ENCODE peak calls at places on chromosome 6, in seven cellular contexts. I is astrocyte, R is midbrain, K is neural crest cell, E is T47D, N is tibial nerve, C is GM13977. A is an unnamed sample.

GRCh38 chr6:32522302-32523047 is 7.6 kb downstream of the HLA-DRB5 start:
- DNase-seq in I (no peak), R (no peak), K (no peak), E (no peak), N (no peak), C (no peak), A (no peak)

GRCh38 chr6:132937466-132937906 is 123.1 kb downstream of the RPS12 start:
- DNase-seq in I (peak), R (peak), K (peak), E (peak), N (no peak), C (peak), A (peak)

GRCh38 chr6:17995414-17995813 is 8.0 kb upstream of the KIF13A start:
- DNase-seq in I (no peak), R (no peak), K (no peak), E (no peak), N (no peak), C (no peak), A (no peak)

GRCh38 chr6:33869826-33870423 is 66.1 kb upstream of the MLN start:
- DNase-seq in I (no peak), R (no peak), K (no peak), E (no peak), N (no peak), C (no peak), A (no peak)

GRCh38 chr6:163496205-163496604 is 81.7 kb downstream of the QKI start:
- DNase-seq in I (no peak), R (no peak), K (no peak), E (no peak), N (no peak), C (no peak), A (no peak)

GRCh38 chr6:21529431-21529830 is 64.1 kb upstream of the SOX4 start:
- DNase-seq in I (no peak), R (no peak), K (no peak), E (no peak), N (no peak), C (no peak), A (no peak)

GRCh38 chr6:67766061-67766460 is 869.0 kb upstream of the ADGRB3 start:
- DNase-seq in I (peak), R (no peak), K (no peak), E (no peak), N (no peak), C (no peak), A (no peak)

GRCh38 chr6:127403636-127404035 is 55.6 kb downstream of the KIAA0408 start:
- DNase-seq in I (no peak), R (no peak), K (no peak), E (no peak), N (no peak), C (peak), A (no peak)

GRCh38 chr6:1325471-1326309 is 13.8 kb downstream of the FOXQ1 start:
- DNase-seq in I (peak), R (no peak), K (no peak), E (no peak), N (no peak), C (no peak), A (no peak)

GRCh38 chr6:84278311-84278710 is 50.9 kb upstream of the CEP162 start:
- DNase-seq in I (no peak), R (no peak), K (no peak), E (no peak), N (no peak), C (no peak), A (no peak)

GRCh38 chr6:115986026-115986425 is 74.7 kb downstream of the FRK start:
- DNase-seq in I (no peak), R (no peak), K (no peak), E (no peak), N (no peak), C (no peak), A (no peak)

GRCh38 chr6:51118754-51119153 is 300.1 kb downstream of the TFAP2B start:
- DNase-seq in I (no peak), R (no peak), K (no peak), E (peak), N (no peak), C (no peak), A (no peak)

GRCh38 chr6:94121094-94121493 is 701.7 kb upstream of the EPHA7 start:
- DNase-seq in I (no peak), R (no peak), K (no peak), E (no peak), N (no peak), C (no peak), A (no peak)

GRCh38 chr6:165883851-165884640 is 221.0 kb upstream of the PDE10A start:
- DNase-seq in I (peak), R (no peak), K (no peak), E (no peak), N (no peak), C (no peak), A (no peak)

GRCh38 chr6:36357872-36358234 is 21.2 kb upstream of the BNIP5 start:
- DNase-seq in I (no peak), R (no peak), K (no peak), E (no peak), N (no peak), C (peak), A (no peak)

GRCh38 chr6:132673376-132674094 is 14.6 kb upstream of the TAAR1 start:
- DNase-seq in I (no peak), R (no peak), K (no peak), E (no peak), N (no peak), C (no peak), A (no peak)

GRCh38 chr6:16676978-16677377 is 84.3 kb downstream of the ATXN1 start:
- DNase-seq in I (peak), R (no peak), K (no peak), E (no peak), N (no peak), C (no peak), A (no peak)

GRCh38 chr6:113876654-113877053 is 19.5 kb downstream of the MARCKS start:
- DNase-seq in I (no peak), R (no peak), K (no peak), E (no peak), N (no peak), C (no peak), A (no peak)

GRCh38 chr6:43074847-43075741 is 1.0 kb upstream of the PTK7 start:
- DNase-seq in I (no peak), R (no peak), K (no peak), E (no peak), N (no peak), C (no peak), A (no peak)

GRCh38 chr6:21611485-21611884 is 17.9 kb downstream of the SOX4 start:
- DNase-seq in I (no peak), R (no peak), K (no peak), E (no peak), N (no peak), C (no peak), A (no peak)

GRCh38 chr6:151004415-151005024 is 139.0 kb downstream of the MTHFD1L start:
- DNase-seq in I (peak), R (no peak), K (no peak), E (no peak), N (no peak), C (no peak), A (no peak)

GRCh38 chr6:148322704-148323103 is 19.9 kb upstream of the SASH1 start:
- DNase-seq in I (no peak), R (no peak), K (no peak), E (no peak), N (no peak), C (no peak), A (no peak)

GRCh38 chr6:65760285-65760684 is 53.3 kb upstream of the EYS start:
- DNase-seq in I (no peak), R (no peak), K (no peak), E (no peak), N (no peak), C (no peak), A (no peak)

GRCh38 chr6:44228836-44229235 is 5.4 kb downstream of the SLC29A1 start:
- DNase-seq in I (no peak), R (no peak), K (no peak), E (no peak), N (no peak), C (no peak), A (no peak)

GRCh38 chr6:45129051-45129450 is 199.1 kb upstream of the RUNX2 start:
- DNase-seq in I (no peak), R (no peak), K (no peak), E (no peak), N (no peak), C (no peak), A (no peak)

GRCh38 chr6:169720207-169720855 is 4.0 kb downstream of the PHF10 start:
- DNase-seq in I (no peak), R (no peak), K (no peak), E (no peak), N (no peak), C (no peak), A (no peak)

GRCh38 chr6:48916523-48917050 is 546.5 kb downstream of the MMUT start:
- DNase-seq in I (no peak), R (no peak), K (no peak), E (no peak), N (no peak), C (no peak), A (no peak)

GRCh38 chr6:109121411-109121810 is 26.1 kb downstream of the CEP57L1 start:
- DNase-seq in I (peak), R (no peak), K (no peak), E (no peak), N (no peak), C (no peak), A (no peak)

GRCh38 chr6:36318690-36319435 is 17.8 kb downstream of the BNIP5 start:
- DNase-seq in I (no peak), R (no peak), K (no peak), E (no peak), N (no peak), C (no peak), A (no peak)

GRCh38 chr6:13302751-13303667 is 25.3 kb downstream of the TBC1D7 start:
- DNase-seq in I (peak), R (peak), K (no peak), E (no peak), N (no peak), C (peak), A (peak)

A was measured in cerebellar cortex.